ENCODE peak calls at places on chromosomes 16 and 17, in eight cellular contexts. R is Daoy; C is neural crest cell; W is AML-193; A is stimulated activated CD4-positive, alpha-beta T cell treated with anti-CD3 and anti-CD28 coated beads, Interleukin-4, amount 100 ng/mL, for 48 hours; Q is effector CD8-positive, alpha-beta T cell; G is prostate gland; Y is CD8-positive, alpha-beta memory T cell. T is an unnamed sample.

GRCh38 chr17:48055531-48056245 is 7.5 kb downstream of the NFE2L1 start:
- DNase-seq in A (peak; percentile 50), Y (no peak), Q (no peak), R (peak; percentile 69), G (no peak), C (no peak), W (no peak), T (no peak)

GRCh38 chr17:17928422-17929386 is 43.5 kb downstream of the TOM1L2 start:
- DNase-seq in Y (no peak), G (no peak), Q (no peak), R (no peak), C (no peak), W (no peak), A (no peak), T (no peak)

GRCh38 chr17:77875051-77875780 is 83.3 kb upstream of the TNRC6C start:
- DNase-seq in C (no peak), W (no peak), Q (no peak), Y (no peak), A (no peak), R (peak; percentile 90), G (no peak), T (no peak)

GRCh38 chr16:54867302-54867832 is 63.3 kb upstream of the IRX5 start:
- DNase-seq in G (no peak), Y (no peak), A (no peak), C (no peak), R (peak; percentile 11), W (no peak), Q (no peak), T (no peak)

GRCh38 chr16:11990672-11991390 is 14.3 kb downstream of the SNX29 start:
- DNase-seq in Y (no peak), R (no peak), C (no peak), W (no peak), G (no peak), Q (no peak), A (no peak), T (no peak)

GRCh38 chr17:42286411-42287295 is 1.6 kb upstream of the STAT5A start:
- DNase-seq in Q (no peak), C (no peak), W (no peak), G (no peak), Y (no peak), A (no peak), R (peak; percentile 34), T (no peak)

GRCh38 chr17:75683467-75684041 is 16.4 kb downstream of the SAP30BP start:
- DNase-seq in A (no peak), R (peak; percentile 89), Q (no peak), G (no peak), Y (no peak), C (no peak), W (no peak), T (no peak)

GRCh38 chr17:66567234-66568170 is 265.1 kb downstream of the PRKCA start:
- DNase-seq in R (peak; percentile 83), G (peak; percentile 57), A (peak; percentile 76), Y (peak; percentile 76), W (peak; percentile 77), C (peak; percentile 73), Q (peak; percentile 53), T (peak; percentile 73)

GRCh38 chr17:73166731-73167581 is 2.1 kb downstream of the SSTR2 start:
- DNase-seq in G (no peak), R (peak; percentile 74), C (no peak), W (peak; percentile 47), Q (no peak), Y (no peak), A (no peak), T (no peak)

GRCh38 chr16:13912891-13913290 is 7.1 kb upstream of the ERCC4 start:
- DNase-seq in Q (no peak), R (no peak), C (no peak), A (no peak), Y (no peak), G (no peak), W (no peak), T (no peak)

GRCh38 chr16:67429053-67429798 is 1.7 kb upstream of the HSD11B2 start:
- DNase-seq in W (no peak), G (no peak), Q (no peak), R (no peak), C (no peak), A (no peak), Y (no peak), T (no peak)

GRCh38 chr17:64950871-64951270 is 31.6 kb upstream of the LRRC37A3 start:
- DNase-seq in A (no peak), W (no peak), C (no peak), Q (no peak), Y (no peak), R (peak; percentile 44), G (no peak), T (no peak)

GRCh38 chr16:89256651-89257254 is 39.2 kb downstream of the ZNF778 start:
- DNase-seq in A (peak; percentile 77), Q (peak; percentile 54), R (peak; percentile 72), Y (peak; percentile 81), W (no peak), C (no peak), G (peak; percentile 26), T (no peak)

GRCh38 chr16:2954228-2954627 is 9.8 kb upstream of the KREMEN2 start:
- DNase-seq in R (no peak), W (no peak), C (no peak), A (no peak), G (no peak), Q (no peak), Y (no peak), T (no peak)

GRCh38 chr16:21608647-21609328 is 9.4 kb downstream of the METTL9 start:
- DNase-seq in G (no peak), Q (no peak), C (no peak), Y (no peak), W (peak; percentile 94), R (no peak), A (no peak), T (no peak)

GRCh38 chr17:44914698-44915271 is 515 bp downstream of the GFAP start:
- DNase-seq in R (no peak), Y (no peak), G (no peak), A (no peak), W (no peak), Q (no peak), C (no peak), T (no peak)

GRCh38 chr16:30348929-30349328 is 6.2 kb downstream of the CD2BP2 start:
- DNase-seq in C (no peak), Y (no peak), W (no peak), Q (no peak), R (no peak), A (no peak), G (no peak), T (no peak)

T was measured in HS-27A.